ENCODE peak calls at places on chromosome 7, in eight cellular contexts. A, X, C, H, B, S, F and J are unnamed samples.

GRCh38 chr7:22649686-22650085 is 77.3 kb upstream of the IL6 start:
- DNase-seq in A (no peak), X (no peak), C (no peak), H (no peak), B (no peak), S (no peak), F (no peak), J (no peak)

GRCh38 chr7:1645071-1646015 is 24.7 kb upstream of the ELFN1 start:
- DNase-seq in A (no peak), X (no peak), C (no peak), H (no peak), B (no peak), S (no peak), F (no peak), J (no peak)

GRCh38 chr7:11428877-11429617 is 403.0 kb downstream of the THSD7A start:
- DNase-seq in A (no peak), X (no peak), C (no peak), H (no peak), B (no peak), S (no peak), F (no peak), J (peak; percentile 24)

GRCh38 chr7:107879400-107880035 is 11.5 kb upstream of the DLD start:
- DNase-seq in A (peak; percentile 62), X (peak; percentile 56), C (no peak), H (peak; percentile 49), B (peak; percentile 52), S (peak; percentile 75), F (peak; percentile 30), J (peak; percentile 70)

GRCh38 chr7:116394106-116394505 is 105.4 kb upstream of the CAV2 start:
- DNase-seq in A (no peak), X (no peak), C (no peak), H (no peak), B (no peak), S (no peak), F (no peak), J (no peak)

GRCh38 chr7:116173051-116174028 is 37.0 kb upstream of the TES start:
- DNase-seq in A (peak; percentile 36), X (peak; percentile 80), C (no peak), H (peak; percentile 77), B (peak; percentile 55), S (peak; percentile 38), F (no peak), J (peak; percentile 51)

GRCh38 chr7:142626420-142627035 is 122.7 kb upstream of the PRSS1 start:
- DNase-seq in A (peak; percentile 65), X (peak; percentile 22), C (no peak), H (peak; percentile 25), B (peak; percentile 56), S (peak; percentile 52), F (peak; percentile 4), J (peak; percentile 92)

GRCh38 chr7:99457646-99458493 is 8.1 kb downstream of the ATP5MF start:
- DNase-seq in A (no peak), X (no peak), C (no peak), H (no peak), B (no peak), S (peak; percentile 24), F (no peak), J (no peak)

GRCh38 chr7:127650842-127651555 is 995 bp upstream of the SND1 start:
- DNase-seq in A (no peak), X (no peak), C (no peak), H (no peak), B (no peak), S (peak; percentile 62), F (no peak), J (peak; percentile 77)

GRCh38 chr7:94205529-94205928 is 189.2 kb upstream of the COL1A2 start:
- DNase-seq in A (no peak), X (no peak), C (no peak), H (no peak), B (no peak), S (no peak), F (no peak), J (no peak)

GRCh38 chr7:107938448-107939250 is 47.7 kb downstream of the DLD start:
- DNase-seq in A (no peak), X (no peak), C (no peak), H (no peak), B (no peak), S (no peak), F (no peak), J (no peak)

GRCh38 chr7:135743907-135744789 is 4.5 kb downstream of the FAM180A start:
- DNase-seq in A (no peak), X (no peak), C (no peak), H (no peak), B (no peak), S (no peak), F (no peak), J (no peak)

GRCh38 chr7:32206488-32206887 is 136.3 kb upstream of the PDE1C start:
- DNase-seq in A (no peak), X (no peak), C (no peak), H (no peak), B (no peak), S (no peak), F (no peak), J (no peak)

GRCh38 chr7:75866497-75867389 is 12.1 kb upstream of the RHBDD2 start:
- DNase-seq in A (peak; percentile 80), X (peak; percentile 75), C (no peak), H (peak; percentile 70), B (peak; percentile 48), S (peak; percentile 86), F (no peak), J (peak; percentile 90)

GRCh38 chr7:15581352-15581951 is 19.6 kb upstream of the AGMO start:
- DNase-seq in A (no peak), X (no peak), C (no peak), H (no peak), B (no peak), S (no peak), F (no peak), J (no peak)

GRCh38 chr7:157699357-157700013 is 362.7 kb downstream of the DNAJB6 start:
- DNase-seq in A (no peak), X (no peak), C (no peak), H (no peak), B (no peak), S (no peak), F (no peak), J (no peak)

GRCh38 chr7:157568785-157569584 is 232.2 kb downstream of the DNAJB6 start:
- DNase-seq in A (no peak), X (no peak), C (no peak), H (peak; percentile 78), B (no peak), S (peak; percentile 75), F (no peak), J (peak; percentile 56)

GRCh38 chr7:151566897-151567320 is 47.2 kb upstream of the RHEB start:
- DNase-seq in A (no peak), X (no peak), C (no peak), H (no peak), B (no peak), S (no peak), F (peak; percentile 26), J (peak; percentile 52)

DNA sequence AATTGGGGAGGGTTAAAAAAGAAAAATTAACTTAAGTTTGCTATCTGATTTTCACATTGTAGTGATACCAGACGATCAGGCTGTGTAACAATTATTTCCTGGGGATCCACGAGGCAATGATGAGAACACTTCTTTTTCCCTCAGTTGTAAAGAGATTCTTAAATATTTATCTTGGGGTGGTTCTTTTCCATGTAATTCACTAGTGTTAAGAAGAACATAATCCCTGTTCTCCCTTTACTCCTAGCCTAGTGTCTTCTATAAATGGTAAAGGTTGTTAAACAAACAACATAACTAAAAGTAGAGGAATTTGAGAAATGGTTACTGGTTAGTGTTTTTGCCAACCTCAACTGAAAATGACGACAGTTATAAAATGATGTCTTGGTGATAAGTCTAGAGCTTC is 1.3 kb downstream of the TBX20 start:
- DNase-seq in A (no peak), X (no peak), C (no peak), H (no peak), B (no peak), S (no peak), F (no peak), J (no peak)
- TF ChIP-seq POLR2AphosphoS5 in A (no peak), X (no peak), C (no peak), H (no peak), B (no peak), S (no peak), F (no peak), J (no peak)

DNA sequence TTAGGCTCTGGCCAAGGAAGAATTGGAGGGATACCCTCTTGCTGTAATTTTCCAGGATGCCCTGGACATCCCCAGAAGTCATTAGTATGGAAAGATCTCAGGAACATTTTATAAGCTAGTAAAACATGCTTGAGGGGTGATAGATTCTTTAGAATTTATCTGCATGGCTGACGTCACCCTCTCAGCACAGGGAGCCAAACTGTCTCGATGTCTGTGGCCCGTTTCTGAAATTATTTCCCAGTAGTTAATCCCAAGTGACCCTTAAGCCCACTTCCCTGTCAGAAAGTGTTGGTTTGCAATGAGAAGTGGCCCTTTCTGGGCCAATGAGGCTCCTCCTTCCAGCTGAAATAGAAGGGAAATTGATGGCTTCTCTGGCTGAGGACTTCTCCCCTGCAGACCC is 184.5 kb upstream of the BMPER start:
- DNase-seq in A (no peak), X (no peak), C (no peak), H (no peak), B (no peak), S (no peak), F (no peak), J (no peak)
- TF ChIP-seq REST in A (no peak), X (no peak), C (no peak), H (no peak), B (no peak), S (no peak), F (no peak), J (no peak)

DNA sequence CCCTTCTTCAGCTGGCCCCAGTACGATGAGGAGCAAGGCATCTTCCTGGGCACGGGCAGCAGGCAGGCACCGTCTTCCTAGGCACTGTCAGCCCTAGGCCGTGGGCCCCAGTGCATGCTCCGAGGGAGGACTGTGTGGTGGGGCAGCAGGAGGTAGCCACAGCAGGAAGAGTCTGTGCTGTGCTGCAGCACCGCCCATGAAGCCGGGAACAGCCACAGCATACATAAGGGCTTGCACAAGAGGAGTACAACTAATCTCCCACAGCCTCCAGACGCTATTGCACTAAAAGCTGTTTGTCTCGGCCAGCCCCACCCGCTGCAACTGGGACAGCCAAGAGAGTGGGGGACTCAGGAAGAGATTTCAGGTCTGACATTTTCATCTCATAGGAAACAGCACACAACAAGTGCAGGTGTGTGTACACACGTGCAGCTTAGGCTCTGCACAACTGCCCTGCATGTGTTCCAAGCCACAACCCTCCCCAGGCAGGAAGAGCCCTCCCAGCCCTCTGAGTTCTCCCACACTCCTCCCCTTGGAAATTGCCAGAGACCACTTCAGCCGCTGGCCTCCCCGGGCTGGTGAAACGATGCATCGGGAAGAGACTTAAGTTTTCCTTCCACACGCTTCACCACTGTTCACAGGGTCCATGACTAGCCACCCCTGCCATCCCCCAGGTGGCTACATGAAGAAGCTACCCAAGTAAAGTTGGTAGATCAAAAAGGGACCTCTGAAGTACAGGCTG is 88.1 kb upstream of the DDC start:
- DNase-seq in A (no peak), X (no peak), C (no peak), H (peak; percentile 8), B (no peak), S (no peak), F (no peak), J (no peak)
- TF ChIP-seq POLR2AphosphoS5 in A (no peak), X (no peak), C (no peak), H (no peak), B (no peak), S (no peak), F (peak; percentile 58), J (no peak)

DNA sequence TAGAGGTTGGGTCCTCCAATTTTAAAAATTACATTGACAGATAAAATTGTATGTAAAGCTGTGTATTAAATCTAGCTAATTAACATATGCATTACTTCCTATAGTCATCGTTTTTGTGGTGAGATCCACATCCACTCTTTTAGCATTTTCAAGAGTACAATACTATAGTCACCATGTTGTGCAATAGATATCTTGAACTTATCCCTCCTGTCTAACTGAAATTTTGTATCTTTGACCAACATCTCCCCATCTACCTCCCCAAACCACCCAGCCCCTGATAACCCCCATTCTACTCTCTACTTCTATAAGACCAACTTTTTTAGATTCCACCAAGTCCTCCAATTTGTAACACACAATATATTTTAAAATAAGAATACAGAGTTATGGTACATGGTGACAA is 208.0 kb downstream of the RELN start:
- DNase-seq in A (no peak), X (no peak), C (no peak), H (no peak), B (no peak), S (no peak), F (no peak), J (no peak)
- TF ChIP-seq REST in A (no peak), X (no peak), C (no peak), H (no peak), B (no peak), S (no peak), F (no peak), J (no peak)